ENCODE peak calls at places on chromosomes 6 and 20, in nine cellular contexts. J is fibroblast of mammary gland, L is heart right ventricle, G is spleen, H is tibial nerve, Q is endothelial cell, W is tibial artery, M is bronchial epithelial cell, U is uterus. Y is an unnamed sample.

GRCh38 chr6:2021713-2022125 is 223.7 kb downstream of the GMDS start:
- DNase-seq in J (peak), U (peak), Q (no peak), G (no peak), M (peak), W (peak), L (peak), H (peak), Y (no peak)

GRCh38 chr20:53070714-53071392 is 98.7 kb downstream of the TSHZ2 start:
- DNase-seq in U (no peak), J (peak), W (no peak), M (peak), H (no peak), G (no peak), L (no peak), Q (no peak), Y (peak)

GRCh38 chr6:121794630-121795029 is 359.2 kb downstream of the GJA1 start:
- DNase-seq in G (no peak), Q (no peak), J (peak), H (no peak), M (peak), U (no peak), L (no peak), W (no peak), Y (no peak)

GRCh38 chr20:53142651-53143177 is 170.6 kb downstream of the TSHZ2 start:
- DNase-seq in U (no peak), J (peak), G (no peak), L (no peak), M (no peak), W (no peak), Q (no peak), H (no peak), Y (no peak)

GRCh38 chr20:10047427-10047826 is 12.6 kb downstream of the ANKEF1 start:
- DNase-seq in G (no peak), M (no peak), W (no peak), L (no peak), Q (peak), H (no peak), J (peak), U (no peak), Y (no peak)

GRCh38 chr20:10665027-10665561 is 8.7 kb downstream of the JAG1 start:
- DNase-seq in M (peak), G (no peak), H (no peak), L (no peak), U (no peak), Q (no peak), J (no peak), W (no peak), Y (no peak)

GRCh38 chr20:20680991-20681508 is 31.4 kb downstream of the RALGAPA2 start:
- DNase-seq in H (no peak), U (no peak), G (no peak), Q (no peak), J (no peak), M (no peak), W (no peak), L (no peak), Y (no peak)

GRCh38 chr6:107547061-107547840 is 57.3 kb downstream of the SOBP start:
- DNase-seq in J (no peak), W (no peak), G (no peak), M (no peak), L (no peak), Q (no peak), H (no peak), U (no peak), Y (no peak)

GRCh38 chr6:133587841-133588240 is 301.1 kb upstream of the TCF21 start:
- DNase-seq in U (no peak), J (peak), Q (no peak), W (no peak), G (no peak), H (no peak), L (no peak), M (peak), Y (no peak)

GRCh38 chr6:118787746-118788419 is 106.1 kb upstream of the ASF1A start:
- DNase-seq in G (no peak), H (no peak), L (peak), U (no peak), J (peak), W (no peak), Q (no peak), M (no peak), Y (no peak)

GRCh38 chr20:41375846-41376245 is 9.2 kb upstream of the EMILIN3 start:
- DNase-seq in Q (no peak), U (no peak), J (no peak), L (no peak), H (no peak), G (no peak), M (no peak), W (no peak), Y (no peak)

GRCh38 chr6:10297825-10298224 is 117.0 kb downstream of the TFAP2A start:
- DNase-seq in L (no peak), Q (no peak), H (no peak), U (no peak), W (no peak), J (no peak), M (peak), G (no peak), Y (no peak)

GRCh38 chr20:34017610-34018009 is 23.9 kb downstream of the RALY start:
- DNase-seq in Q (no peak), U (no peak), H (no peak), L (no peak), W (no peak), M (peak), G (no peak), J (peak), Y (no peak)

GRCh38 chr6:167855825-167856425 is 29.2 kb downstream of the AFDN start:
- DNase-seq in H (no peak), G (no peak), Q (no peak), M (peak), U (no peak), L (no peak), J (peak), W (no peak), Y (no peak)

GRCh38 chr6:108836061-108836460 is 12.2 kb upstream of the ARMC2 start:
- DNase-seq in M (no peak), G (no peak), L (no peak), H (no peak), Q (no peak), J (peak), U (no peak), W (no peak), Y (no peak)

GRCh38 chr6:170451762-170452651 is 101.1 kb downstream of the PSMB1 start:
- DNase-seq in G (peak), M (no peak), J (no peak), W (no peak), Q (no peak), U (no peak), H (no peak), L (peak), Y (no peak)

GRCh38 chr20:57680934-57681914 is 28.6 kb downstream of the PMEPA1 start:
- DNase-seq in L (no peak), W (no peak), G (peak), U (no peak), J (no peak), M (no peak), H (no peak), Q (no peak), Y (peak)

GRCh38 chr6:170092826-170093225 is 198.1 kb downstream of the DLL1 start:
- DNase-seq in J (no peak), M (no peak), H (no peak), U (no peak), Q (no peak), G (peak), W (peak), L (no peak), Y (no peak)

GRCh38 chr6:88422831-88423230 is 256.7 kb upstream of the CNR1 start:
- DNase-seq in L (no peak), M (no peak), Q (no peak), W (no peak), G (no peak), H (no peak), U (no peak), J (peak), Y (no peak)
- TF ChIP-seq CTCF in L (no peak), M (no peak), Q (no peak), W (no peak), G (no peak), H (no peak), U (no peak), J (peak), Y (peak)

GRCh38 chr6:150005761-150006651 is 19.3 kb downstream of the RAET1L start:
- DNase-seq in Q (no peak), M (no peak), J (no peak), H (no peak), W (no peak), G (peak), U (no peak), L (no peak), Y (no peak)

GRCh38 chr6:150008588-150008987 is 16.7 kb downstream of the RAET1L start:
- DNase-seq in Q (no peak), W (no peak), H (no peak), G (peak), L (no peak), M (peak), J (no peak), U (no peak), Y (no peak)

GRCh38 chr6:150004783-150005717 is 20.3 kb downstream of the RAET1L start:
- DNase-seq in H (peak), M (peak), J (peak), G (peak), W (peak), U (peak), Q (peak), L (peak), Y (peak)

GRCh38 chr6:150004101-150004782 is 21.1 kb downstream of the RAET1L start:
- DNase-seq in U (no peak), J (no peak), W (no peak), L (no peak), M (no peak), G (no peak), H (no peak), Q (no peak), Y (peak)

DNA sequence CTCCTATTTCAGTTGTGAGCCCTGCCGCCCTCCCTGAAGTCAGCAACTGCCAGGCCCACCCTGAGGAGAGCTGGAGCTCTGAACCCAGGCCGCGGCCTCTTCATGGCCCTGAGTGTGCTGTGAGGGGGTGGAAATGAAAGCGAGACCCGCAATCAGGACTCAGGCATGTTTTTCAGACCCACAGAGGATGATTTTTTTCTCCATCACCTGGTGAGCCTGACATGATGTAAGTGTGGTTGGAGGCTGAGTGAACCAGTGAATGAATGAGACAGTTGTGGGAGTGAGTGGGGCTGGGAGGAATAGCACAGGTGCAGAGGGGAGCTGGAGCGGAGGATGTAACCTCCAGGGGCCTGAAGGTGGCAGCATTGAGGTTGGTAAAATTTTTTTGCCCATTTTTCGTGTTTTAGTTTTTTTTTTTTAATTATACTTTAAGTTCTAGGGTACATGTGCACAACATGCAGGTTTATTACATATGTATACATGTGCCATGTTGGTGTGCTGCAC is 18.3 kb downstream of the RAET1L start:
- DNase-seq in H (no peak), G (peak), W (no peak), M (no peak), J (peak), U (no peak), L (no peak), Q (no peak), Y (peak)
- TF ChIP-seq CTCF in H (peak), G (peak), W (peak), M (peak), J (peak), U (no peak), L (peak), Q (peak), Y (peak)

GRCh38 chr20:25076731-25077609 is 5.0 kb downstream of the VSX1 start:
- DNase-seq in W (no peak), Q (no peak), M (peak), L (no peak), U (no peak), G (no peak), H (no peak), J (peak), Y (peak)
- TF ChIP-seq CTCF in W (no peak), Q (no peak), M (peak), L (peak), U (no peak), G (no peak), H (no peak), J (peak), Y (peak)

GRCh38 chr6:48990746-48991145 is 472.3 kb downstream of the MMUT start:
- DNase-seq in G (peak), L (no peak), U (no peak), M (no peak), Q (no peak), W (no peak), H (no peak), J (no peak), Y (no peak)

GRCh38 chr6:48996461-48997119 is 466.5 kb downstream of the MMUT start:
- DNase-seq in W (no peak), H (no peak), J (no peak), M (no peak), L (no peak), Q (no peak), G (no peak), U (no peak), Y (no peak)

GRCh38 chr6:48998574-48998973 is 464.5 kb downstream of the MMUT start:
- DNase-seq in J (no peak), M (no peak), L (no peak), U (no peak), H (no peak), W (no peak), G (no peak), Q (no peak), Y (no peak)

DNA sequence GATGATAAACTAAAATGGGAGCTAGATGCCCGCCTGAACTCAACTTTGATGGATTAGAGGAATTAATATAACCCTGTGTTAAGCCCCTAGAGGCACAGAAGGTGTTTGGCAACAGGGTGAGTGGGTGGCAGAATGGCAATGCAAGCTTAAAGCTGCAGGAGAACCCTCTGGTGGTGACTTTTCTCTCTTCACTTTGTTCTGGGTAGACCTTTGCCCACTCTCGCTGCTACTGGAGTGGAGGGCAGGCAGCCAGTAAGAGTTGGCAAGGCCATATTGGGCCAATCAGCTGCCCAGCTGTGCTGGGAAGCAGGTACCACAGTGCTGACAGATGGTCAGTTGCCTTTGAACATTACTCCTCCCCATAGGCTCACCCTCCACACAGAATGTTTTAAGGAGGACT is 468.2 kb downstream of the MMUT start:
- DNase-seq in W (no peak), Q (no peak), M (peak), U (no peak), J (no peak), L (no peak), G (no peak), H (no peak), Y (no peak)
- TF ChIP-seq CTCF in W (no peak), Q (no peak), M (no peak), U (no peak), J (no peak), L (no peak), G (no peak), H (no peak), Y (no peak)

DNA sequence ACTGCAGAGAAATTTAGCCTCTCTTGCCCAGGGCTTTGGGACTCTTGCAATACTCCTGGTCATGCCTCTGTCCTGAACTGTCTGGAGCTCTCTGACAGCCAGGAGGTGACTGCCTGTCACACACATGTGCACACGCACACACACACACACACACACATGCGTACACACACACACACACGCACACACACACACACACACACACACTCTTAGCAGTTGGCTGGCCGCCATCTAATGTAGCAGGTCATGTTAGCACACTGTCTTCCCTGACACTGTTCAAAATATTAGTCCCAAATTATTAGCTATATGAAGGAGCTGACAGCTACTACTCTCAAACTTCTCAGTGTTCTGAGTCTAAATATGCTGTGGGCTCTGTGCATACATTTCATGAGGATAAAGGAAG is 60.9 kb downstream of the IPCEF1 start:
- DNase-seq in Q (no peak), W (no peak), M (no peak), J (no peak), L (no peak), U (no peak), G (no peak), H (no peak), Y (no peak)
- TF ChIP-seq CTCF in Q (no peak), W (no peak), M (no peak), J (no peak), L (no peak), U (no peak), G (no peak), H (no peak), Y (no peak)

DNA sequence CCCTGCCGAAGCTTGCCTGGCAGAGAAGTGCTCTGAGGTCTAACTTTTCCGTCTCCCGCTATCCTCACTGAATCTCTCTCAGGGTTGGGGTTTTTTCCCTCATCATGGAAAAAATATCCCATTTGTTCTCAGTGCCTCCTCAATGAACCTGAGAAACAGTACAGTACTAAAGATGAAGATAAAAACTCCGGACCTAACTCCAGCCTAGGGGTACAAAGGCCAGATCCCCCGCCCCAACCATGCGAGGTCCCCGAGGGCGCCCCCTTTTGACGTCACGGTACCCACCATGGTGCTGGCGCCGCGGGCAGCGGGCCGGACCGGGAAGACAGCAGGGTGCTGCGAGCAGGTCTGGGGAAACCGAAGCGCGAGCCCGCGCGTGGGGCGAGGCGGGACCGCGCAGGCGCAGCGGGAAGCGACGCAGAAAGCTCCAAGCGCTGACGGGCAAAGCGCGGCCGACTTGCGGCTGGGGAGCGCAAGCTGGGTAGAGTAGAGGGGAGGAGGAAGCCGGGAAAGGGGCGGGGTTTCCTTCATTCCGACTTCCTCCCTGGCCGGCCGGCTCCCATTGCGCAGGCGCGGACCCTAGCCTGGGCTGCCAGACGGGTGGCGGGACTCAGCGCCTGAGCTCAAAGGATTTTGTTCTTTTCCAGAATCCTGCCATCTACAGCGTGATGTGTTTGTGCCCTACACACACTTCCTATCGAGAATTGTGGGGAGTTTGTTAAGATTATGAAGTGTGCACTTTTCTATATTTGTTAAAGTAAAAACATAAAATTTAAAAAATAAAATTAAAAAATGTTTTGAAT is at the start of gene LSM2:
- DNase-seq in H (peak), G (peak), M (peak), J (peak), Q (peak), L (peak), U (peak), W (peak), Y (peak)
- TF ChIP-seq CTCF in H (peak), G (peak), M (peak), J (no peak), Q (peak), L (peak), U (peak), W (peak), Y (peak)

GRCh38 chr20:44800398-44801046 is 9.8 kb downstream of the RIMS4 start:
- DNase-seq in W (no peak), Q (peak), G (no peak), J (no peak), U (no peak), L (no peak), H (no peak), M (no peak), Y (peak)
- TF ChIP-seq CTCF in W (no peak), Q (no peak), G (no peak), J (peak), U (no peak), L (no peak), H (no peak), M (no peak), Y (peak)

GRCh38 chr6:24827162-24827561 is 28.4 kb upstream of the ARMH2 start:
- DNase-seq in G (no peak), W (no peak), L (no peak), Q (no peak), M (peak), H (no peak), U (no peak), J (no peak), Y (no peak)
- TF ChIP-seq CTCF in G (no peak), W (no peak), L (no peak), Q (no peak), M (peak), H (no peak), U (no peak), J (no peak), Y (no peak)

GRCh38 chr6:46175976-46176375 is 5.2 kb upstream of the ENPP5 start:
- DNase-seq in H (no peak), L (no peak), W (no peak), M (peak), Q (no peak), J (no peak), U (no peak), G (no peak), Y (peak)

GRCh38 chr6:46174904-46175303 is 4.1 kb upstream of the ENPP5 start:
- DNase-seq in M (no peak), Q (no peak), G (no peak), J (no peak), H (no peak), U (no peak), L (no peak), W (no peak), Y (peak)

GRCh38 chr6:46172176-46172575 is 1.4 kb upstream of the ENPP5 start:
- DNase-seq in L (no peak), Q (no peak), W (no peak), U (no peak), J (no peak), M (no peak), H (no peak), G (no peak), Y (no peak)

GRCh38 chr6:46175446-46175845 is 4.7 kb upstream of the ENPP5 start:
- DNase-seq in M (no peak), L (no peak), G (no peak), Q (no peak), U (no peak), W (no peak), J (peak), H (no peak), Y (no peak)

GRCh38 chr6:46170357-46171289 is at the start of gene ENPP5:
- DNase-seq in W (peak), H (peak), Q (peak), G (peak), J (peak), M (peak), L (peak), U (peak), Y (peak)
- TF ChIP-seq CTCF in W (no peak), H (no peak), Q (no peak), G (no peak), J (no peak), M (no peak), L (no peak), U (no peak), Y (no peak)